ENCODE peak calls at places on chromosomes 16 and 17, in six cellular contexts. One of them, this sample, is unnamed.

GRCh38 chr17:5254903-5255521 is 20.4 kb upstream of the SCIMP start:
- DNase-seq in endothelial cell of umbilical vein: no peak
- DNase-seq in K562: no peak
- DNase-seq in HepG2: no peak
- DNase-seq in GM12878: no peak
- DNase-seq in A549: no peak
- DNase-seq in this sample: peak; percentile 94

GRCh38 chr17:80195671-80196529 is 24.2 kb downstream of the SGSH start:
- DNase-seq in K562: peak; percentile 69
- DNase-seq in endothelial cell of umbilical vein: peak; percentile 24
- DNase-seq in HepG2: peak; percentile 48
- DNase-seq in GM12878: no peak
- DNase-seq in A549: no peak
- DNase-seq in this sample: peak; percentile 40

GRCh38 chr17:49914096-49914490 is 54.9 kb upstream of the DLX4 start:
- DNase-seq in HepG2: no peak
- DNase-seq in GM12878: no peak
- DNase-seq in endothelial cell of umbilical vein: no peak
- DNase-seq in A549: no peak
- DNase-seq in K562: no peak
- DNase-seq in this sample: no peak

GRCh38 chr17:47707056-47707791 is 13.3 kb downstream of the TBKBP1 start:
- DNase-seq in K562: no peak
- DNase-seq in A549: no peak
- DNase-seq in GM12878: no peak
- DNase-seq in HepG2: peak; percentile 32
- DNase-seq in endothelial cell of umbilical vein: no peak
- DNase-seq in this sample: no peak

GRCh38 chr16:11401161-11402050 is 56.1 kb downstream of the RMI2 start:
- DNase-seq in HepG2: no peak
- DNase-seq in K562: no peak
- DNase-seq in A549: no peak
- DNase-seq in endothelial cell of umbilical vein: no peak
- DNase-seq in GM12878: no peak
- DNase-seq in this sample: no peak

GRCh38 chr17:64385187-64386083 is 5.2 kb downstream of the PECAM1 start:
- DNase-seq in K562: peak; percentile 62
- DNase-seq in A549: peak; percentile 63
- DNase-seq in HepG2: peak; percentile 96
- DNase-seq in GM12878: peak; percentile 66
- DNase-seq in endothelial cell of umbilical vein: peak; percentile 96
- DNase-seq in this sample: peak; percentile 93

GRCh38 chr17:40329981-40330794 is 21.2 kb downstream of the RARA start:
- DNase-seq in GM12878: no peak
- DNase-seq in HepG2: no peak
- DNase-seq in A549: no peak
- DNase-seq in K562: peak; percentile 48
- DNase-seq in endothelial cell of umbilical vein: no peak
- DNase-seq in this sample: peak; percentile 87

GRCh38 chr17:53353919-53354351 is 468.8 kb upstream of the KIF2B start:
- DNase-seq in GM12878: no peak
- DNase-seq in endothelial cell of umbilical vein: no peak
- DNase-seq in HepG2: no peak
- DNase-seq in K562: no peak
- DNase-seq in A549: no peak
- DNase-seq in this sample: no peak

GRCh38 chr17:51359055-51359454 is 98.7 kb downstream of the UTP18 start:
- DNase-seq in K562: no peak
- DNase-seq in HepG2: no peak
- DNase-seq in A549: no peak
- DNase-seq in endothelial cell of umbilical vein: no peak
- DNase-seq in GM12878: no peak
- DNase-seq in this sample: no peak

GRCh38 chr17:79915850-79916430 is 76.7 kb upstream of the CBX4 start:
- DNase-seq in A549: peak; percentile 77
- DNase-seq in GM12878: no peak
- DNase-seq in K562: peak; percentile 83
- DNase-seq in HepG2: peak; percentile 75
- DNase-seq in endothelial cell of umbilical vein: no peak
- DNase-seq in this sample: peak; percentile 52

GRCh38 chr16:66996324-66996982 is 8.1 kb downstream of the CES4A start:
- DNase-seq in K562: no peak
- DNase-seq in A549: peak; percentile 42
- DNase-seq in endothelial cell of umbilical vein: no peak
- DNase-seq in HepG2: peak; percentile 92
- DNase-seq in GM12878: no peak
- DNase-seq in this sample: no peak

GRCh38 chr17:76920364-76921139 is 52.3 kb downstream of the MGAT5B start:
- DNase-seq in endothelial cell of umbilical vein: no peak
- DNase-seq in A549: no peak
- DNase-seq in K562: no peak
- DNase-seq in GM12878: no peak
- DNase-seq in HepG2: no peak
- DNase-seq in this sample: no peak

GRCh38 chr17:76789235-76789788 is 51.4 kb downstream of the MFSD11 start:
- DNase-seq in HepG2: no peak
- DNase-seq in K562: peak; percentile 42
- DNase-seq in GM12878: no peak
- DNase-seq in A549: no peak
- DNase-seq in endothelial cell of umbilical vein: no peak
- DNase-seq in this sample: no peak

GRCh38 chr17:66842959-66843358 is 8.0 kb downstream of the CACNG5 start:
- DNase-seq in GM12878: no peak
- DNase-seq in HepG2: no peak
- DNase-seq in K562: no peak
- DNase-seq in A549: no peak
- DNase-seq in endothelial cell of umbilical vein: no peak
- DNase-seq in this sample: no peak

GRCh38 chr16:86768999-86769398 is 190.7 kb downstream of the FOXL1 start:
- DNase-seq in K562: no peak
- DNase-seq in HepG2: no peak
- DNase-seq in A549: peak; percentile 43
- DNase-seq in GM12878: peak; percentile 8
- DNase-seq in endothelial cell of umbilical vein: peak; percentile 76
- DNase-seq in this sample: no peak

GRCh38 chr17:13597723-13598347 is 3.9 kb downstream of the HS3ST3A1 start:
- DNase-seq in A549: peak; percentile 59
- DNase-seq in GM12878: no peak
- DNase-seq in HepG2: peak; percentile 45
- DNase-seq in endothelial cell of umbilical vein: peak; percentile 27
- DNase-seq in K562: no peak
- DNase-seq in this sample: peak; percentile 74

GRCh38 chr16:68985855-68986254 is 119.6 kb upstream of the HAS3 start:
- DNase-seq in A549: peak; percentile 28
- DNase-seq in endothelial cell of umbilical vein: no peak
- DNase-seq in K562: peak; percentile 43
- DNase-seq in HepG2: no peak
- DNase-seq in GM12878: no peak
- DNase-seq in this sample: no peak

GRCh38 chr16:22890976-22891375 is 77.0 kb downstream of the HS3ST2 start:
- DNase-seq in HepG2: no peak
- DNase-seq in endothelial cell of umbilical vein: no peak
- DNase-seq in K562: no peak
- DNase-seq in GM12878: no peak
- DNase-seq in A549: no peak
- DNase-seq in this sample: no peak

GRCh38 chr17:44878627-44879221 is 20.5 kb downstream of the EFTUD2 start:
- DNase-seq in HepG2: peak; percentile 37
- DNase-seq in GM12878: no peak
- DNase-seq in A549: peak; percentile 45
- DNase-seq in endothelial cell of umbilical vein: peak; percentile 49
- DNase-seq in K562: no peak
- DNase-seq in this sample: peak; percentile 46

GRCh38 chr17:54662978-54663876 is 237.4 kb upstream of the TOM1L1 start:
- DNase-seq in HepG2: no peak
- DNase-seq in GM12878: no peak
- DNase-seq in endothelial cell of umbilical vein: no peak
- DNase-seq in A549: no peak
- DNase-seq in K562: no peak
- DNase-seq in this sample: no peak

GRCh38 chr17:31393749-31394146 is 2.3 kb downstream of the RAB11FIP4 start:
- DNase-seq in GM12878: no peak
- DNase-seq in A549: no peak
- DNase-seq in HepG2: no peak
- DNase-seq in endothelial cell of umbilical vein: no peak
- DNase-seq in K562: no peak
- DNase-seq in this sample: no peak

GRCh38 chr16:78576941-78577340 is 477.5 kb downstream of the WWOX start:
- DNase-seq in HepG2: no peak
- DNase-seq in endothelial cell of umbilical vein: no peak
- DNase-seq in A549: peak; percentile 4
- DNase-seq in GM12878: no peak
- DNase-seq in K562: no peak
- DNase-seq in this sample: peak; percentile 36

GRCh38 chr17:82022981-82023446 is at the start of gene LRRC45:
- DNase-seq in GM12878: peak; percentile 96
- DNase-seq in A549: peak; percentile 100
- DNase-seq in endothelial cell of umbilical vein: peak; percentile 100
- DNase-seq in K562: peak; percentile 97
- DNase-seq in HepG2: peak; percentile 99
- DNase-seq in this sample: peak; percentile 100

GRCh38 chr17:82023447-82024241 is 539 bp downstream of the LRRC45 start:
- DNase-seq in GM12878: no peak
- DNase-seq in A549: no peak
- DNase-seq in endothelial cell of umbilical vein: no peak
- DNase-seq in HepG2: no peak
- DNase-seq in K562: no peak
- DNase-seq in this sample: peak; percentile 69

GRCh38 chr17:82020874-82021727 is 1.6 kb downstream of the CENPX start:
- DNase-seq in A549: peak; percentile 90
- DNase-seq in GM12878: no peak
- DNase-seq in endothelial cell of umbilical vein: peak; percentile 61
- DNase-seq in HepG2: peak; percentile 86
- DNase-seq in K562: no peak
- DNase-seq in this sample: peak; percentile 67

GRCh38 chr17:82021728-82022309 is 859 bp downstream of the CENPX start:
- DNase-seq in HepG2: no peak
- DNase-seq in A549: no peak
- DNase-seq in endothelial cell of umbilical vein: no peak
- DNase-seq in GM12878: no peak
- DNase-seq in K562: peak; percentile 60
- DNase-seq in this sample: no peak

DNA sequence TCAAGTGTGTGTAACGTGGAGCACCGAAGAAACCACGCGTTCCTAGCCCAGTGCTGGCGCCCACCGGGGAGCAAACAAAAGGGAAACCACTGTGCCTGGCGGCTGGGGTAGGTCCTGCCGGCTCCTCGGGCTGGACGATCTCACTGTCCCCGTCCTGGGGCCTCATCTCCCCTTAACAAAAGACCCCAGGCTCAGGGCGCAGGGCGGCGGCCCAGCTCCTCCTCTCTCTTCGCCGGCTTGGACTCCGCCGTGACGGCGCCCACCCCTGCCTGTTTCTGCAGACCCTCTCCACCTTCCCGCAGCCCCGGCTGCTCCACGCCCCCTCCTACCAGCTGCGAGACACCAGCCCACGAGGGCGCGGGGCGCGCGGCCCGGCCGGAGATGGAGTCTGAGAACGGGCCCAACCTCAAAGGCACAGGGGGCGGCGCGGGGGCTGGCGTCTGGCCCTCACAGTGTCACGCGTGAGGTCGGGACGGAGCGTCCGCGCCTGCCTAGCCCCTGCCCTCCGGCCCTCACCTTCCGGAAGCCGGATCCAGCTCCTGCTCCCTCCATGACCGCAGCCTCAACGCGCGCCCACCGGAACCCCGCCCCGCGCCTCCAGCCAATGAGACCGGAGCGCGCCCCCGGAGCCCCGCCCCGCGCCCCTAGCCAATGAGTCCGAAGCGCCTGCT is at the start of gene CENPX:
- DNase-seq in A549: no peak
- DNase-seq in endothelial cell of umbilical vein: no peak
- DNase-seq in K562: no peak
- DNase-seq in GM12878: no peak
- DNase-seq in HepG2: no peak
- DNase-seq in this sample: no peak
- TF ChIP-seq MYC in A549: no peak
- TF ChIP-seq MYC in endothelial cell of umbilical vein: no peak
- TF ChIP-seq MYC in K562: peak; percentile 71
- TF ChIP-seq MYC in GM12878: no peak
- TF ChIP-seq MYC in HepG2: peak; percentile 79
- TF ChIP-seq MYC in this sample: peak; percentile 26

DNA sequence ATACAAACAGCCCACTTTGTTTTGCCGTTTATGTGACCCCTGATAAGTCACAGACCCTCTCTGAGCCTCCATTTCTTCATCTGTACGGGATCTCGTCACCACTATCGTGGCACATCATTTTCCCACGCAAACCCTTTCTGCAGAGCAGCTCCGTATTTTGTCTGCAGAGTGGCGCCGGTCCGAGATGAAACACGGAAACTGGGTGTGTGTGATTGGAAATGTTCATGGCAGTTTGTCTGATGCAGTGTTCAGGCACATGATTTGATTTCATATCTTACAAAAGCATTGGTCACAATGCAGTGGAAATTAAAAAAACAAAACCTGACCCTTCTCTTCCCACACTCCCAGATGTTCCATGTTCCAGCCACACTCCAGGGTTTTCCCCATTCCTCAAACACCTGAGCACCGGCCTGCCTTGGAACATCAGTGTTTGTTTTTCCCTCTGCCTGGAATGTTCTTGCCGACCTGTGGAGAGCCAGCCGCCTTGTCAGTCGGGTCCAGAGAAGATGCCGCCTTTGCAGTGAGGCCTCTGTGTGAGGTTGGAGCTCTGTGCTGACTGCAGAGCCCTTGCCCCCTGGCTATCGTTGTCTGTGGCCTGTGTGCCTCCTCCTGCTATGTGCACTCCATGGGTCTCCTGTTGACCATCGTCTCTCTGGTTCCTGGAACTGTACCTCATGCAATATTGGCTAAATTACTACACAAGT is 39.2 kb downstream of the NT5M start:
- DNase-seq in K562: no peak
- DNase-seq in GM12878: no peak
- DNase-seq in HepG2: no peak
- DNase-seq in endothelial cell of umbilical vein: no peak
- DNase-seq in A549: no peak
- DNase-seq in this sample: no peak
- TF ChIP-seq MYC in K562: no peak
- TF ChIP-seq MYC in GM12878: no peak
- TF ChIP-seq MYC in HepG2: no peak
- TF ChIP-seq MYC in endothelial cell of umbilical vein: no peak
- TF ChIP-seq MYC in A549: no peak
- TF ChIP-seq MYC in this sample: no peak

DNA sequence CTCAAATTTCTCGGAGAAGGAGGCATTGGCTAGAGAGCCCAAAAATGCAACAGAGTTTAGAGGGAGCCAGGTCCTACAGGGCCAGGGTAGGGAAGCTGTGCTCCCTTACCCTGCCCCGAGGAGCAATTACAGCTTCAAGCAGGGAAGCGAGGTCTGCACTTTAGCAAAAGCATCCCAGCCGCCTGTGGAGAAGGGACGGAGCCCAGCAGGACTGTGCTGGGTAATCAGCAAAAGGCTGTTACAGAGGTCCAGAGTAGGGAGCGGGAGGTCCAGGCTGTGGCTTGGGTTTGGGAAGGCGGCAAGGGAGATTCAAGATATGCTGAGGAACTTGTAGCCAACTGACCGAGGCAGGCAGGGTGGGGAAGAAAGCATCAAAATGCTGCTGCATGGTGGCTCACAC is 162.6 kb downstream of the TMEM132E start:
- DNase-seq in HepG2: no peak
- DNase-seq in K562: no peak
- DNase-seq in endothelial cell of umbilical vein: no peak
- DNase-seq in A549: no peak
- DNase-seq in GM12878: no peak
- DNase-seq in this sample: no peak
- TF ChIP-seq MYC in HepG2: no peak
- TF ChIP-seq MYC in K562: no peak
- TF ChIP-seq MYC in endothelial cell of umbilical vein: no peak
- TF ChIP-seq MYC in A549: no peak
- TF ChIP-seq MYC in GM12878: no peak
- TF ChIP-seq MYC in this sample: no peak

GRCh38 chr16:49443576-49443975 is 70.0 kb downstream of the C16orf78 start:
- DNase-seq in endothelial cell of umbilical vein: no peak
- DNase-seq in A549: no peak
- DNase-seq in HepG2: no peak
- DNase-seq in K562: no peak
- DNase-seq in GM12878: no peak
- DNase-seq in this sample: no peak
- TF ChIP-seq MYC in endothelial cell of umbilical vein: no peak
- TF ChIP-seq MYC in A549: no peak
- TF ChIP-seq MYC in HepG2: no peak
- TF ChIP-seq MYC in K562: no peak
- TF ChIP-seq MYC in GM12878: no peak
- TF ChIP-seq MYC in this sample: no peak